ENCODE peak calls at places on chromosomes 7 and 10, in six cellular contexts. One of them, this sample, is unnamed.

GRCh38 chr10:119205926-119206602 is 1.3 kb upstream of the GRK5 start:
- DNase-seq in LoVo: peak; percentile 23
- DNase-seq in cardiac septum: peak; percentile 89
- DNase-seq in sciatic nerve: peak; percentile 86
- DNase-seq in AG10803: peak; percentile 34
- DNase-seq in MCF 10A: peak; percentile 18
- DNase-seq in this sample: peak; percentile 87

GRCh38 chr10:61100882-61101281 is 156.9 kb upstream of the RHOBTB1 start:
- DNase-seq in cardiac septum: no peak
- DNase-seq in MCF 10A: no peak
- DNase-seq in AG10803: no peak
- DNase-seq in sciatic nerve: no peak
- DNase-seq in LoVo: no peak
- DNase-seq in this sample: no peak

GRCh38 chr7:55441668-55442305 is 76.7 kb downstream of the LANCL2 start:
- DNase-seq in LoVo: no peak
- DNase-seq in sciatic nerve: no peak
- DNase-seq in cardiac septum: no peak
- DNase-seq in AG10803: peak; percentile 88
- DNase-seq in MCF 10A: peak; percentile 25
- DNase-seq in this sample: no peak

GRCh38 chr7:32153006-32153405 is 82.8 kb upstream of the PDE1C start:
- DNase-seq in cardiac septum: no peak
- DNase-seq in sciatic nerve: no peak
- DNase-seq in AG10803: no peak
- DNase-seq in MCF 10A: no peak
- DNase-seq in LoVo: no peak
- DNase-seq in this sample: no peak

GRCh38 chr7:2651336-2651735 is 19.6 kb downstream of the TTYH3 start:
- DNase-seq in LoVo: no peak
- DNase-seq in MCF 10A: no peak
- DNase-seq in AG10803: no peak
- DNase-seq in sciatic nerve: no peak
- DNase-seq in cardiac septum: no peak
- DNase-seq in this sample: no peak

GRCh38 chr10:84076540-84077195 is 62.6 kb upstream of the GHITM start:
- DNase-seq in LoVo: no peak
- DNase-seq in cardiac septum: no peak
- DNase-seq in sciatic nerve: no peak
- DNase-seq in AG10803: peak; percentile 63
- DNase-seq in MCF 10A: peak; percentile 22
- DNase-seq in this sample: no peak

GRCh38 chr7:130960208-130960988 is 226.4 kb upstream of the KLF14 start:
- DNase-seq in AG10803: peak; percentile 99
- DNase-seq in cardiac septum: no peak
- DNase-seq in sciatic nerve: no peak
- DNase-seq in LoVo: peak; percentile 92
- DNase-seq in MCF 10A: peak; percentile 96
- DNase-seq in this sample: no peak

GRCh38 chr10:12512292-12513002 is 163.1 kb downstream of the CAMK1D start:
- DNase-seq in MCF 10A: no peak
- DNase-seq in AG10803: no peak
- DNase-seq in LoVo: no peak
- DNase-seq in sciatic nerve: no peak
- DNase-seq in cardiac septum: no peak
- DNase-seq in this sample: no peak

GRCh38 chr7:80622531-80622930 is 15.9 kb upstream of the CD36 start:
- DNase-seq in AG10803: peak; percentile 41
- DNase-seq in sciatic nerve: no peak
- DNase-seq in MCF 10A: peak; percentile 22
- DNase-seq in LoVo: no peak
- DNase-seq in cardiac septum: no peak
- DNase-seq in this sample: no peak

GRCh38 chr10:59536151-59536550 is 173.5 kb downstream of the SLC16A9 start:
- DNase-seq in cardiac septum: no peak
- DNase-seq in LoVo: no peak
- DNase-seq in MCF 10A: peak; percentile 46
- DNase-seq in AG10803: peak; percentile 88
- DNase-seq in sciatic nerve: no peak
- DNase-seq in this sample: no peak

GRCh38 chr10:47146571-47146970 is 153.4 kb upstream of the GDF10 start:
- DNase-seq in cardiac septum: no peak
- DNase-seq in LoVo: no peak
- DNase-seq in AG10803: peak; percentile 75
- DNase-seq in sciatic nerve: no peak
- DNase-seq in MCF 10A: no peak
- DNase-seq in this sample: no peak

GRCh38 chr7:92631830-92632487 is 41.8 kb upstream of the FAM133B start:
- DNase-seq in LoVo: no peak
- DNase-seq in sciatic nerve: no peak
- DNase-seq in MCF 10A: no peak
- DNase-seq in cardiac septum: no peak
- DNase-seq in AG10803: no peak
- DNase-seq in this sample: no peak

GRCh38 chr10:78852856-78853255 is 215.9 kb upstream of the ZMIZ1 start:
- DNase-seq in sciatic nerve: no peak
- DNase-seq in LoVo: no peak
- DNase-seq in AG10803: no peak
- DNase-seq in cardiac septum: peak; percentile 61
- DNase-seq in MCF 10A: peak; percentile 27
- DNase-seq in this sample: no peak

GRCh38 chr10:80588506-80589020 is 50.9 kb downstream of the SH2D4B start:
- DNase-seq in sciatic nerve: no peak
- DNase-seq in AG10803: no peak
- DNase-seq in MCF 10A: no peak
- DNase-seq in cardiac septum: no peak
- DNase-seq in LoVo: no peak
- DNase-seq in this sample: peak; percentile 34

GRCh38 chr7:108396094-108396493 is 60.1 kb downstream of the NRCAM start:
- DNase-seq in LoVo: no peak
- DNase-seq in cardiac septum: no peak
- DNase-seq in AG10803: no peak
- DNase-seq in sciatic nerve: no peak
- DNase-seq in MCF 10A: no peak
- DNase-seq in this sample: no peak

GRCh38 chr10:14723052-14723689 is 51.5 kb downstream of the FAM107B start:
- DNase-seq in LoVo: no peak
- DNase-seq in cardiac septum: no peak
- DNase-seq in AG10803: no peak
- DNase-seq in sciatic nerve: no peak
- DNase-seq in MCF 10A: no peak
- DNase-seq in this sample: no peak

GRCh38 chr7:148944935-148945934 is 61.1 kb upstream of the EZH2 start:
- DNase-seq in MCF 10A: peak; percentile 61
- DNase-seq in sciatic nerve: no peak
- DNase-seq in LoVo: no peak
- DNase-seq in AG10803: peak; percentile 80
- DNase-seq in cardiac septum: peak; percentile 12
- DNase-seq in this sample: no peak

GRCh38 chr7:80478683-80479082 is 33.2 kb downstream of the GNAT3 start:
- DNase-seq in sciatic nerve: no peak
- DNase-seq in LoVo: peak; percentile 74
- DNase-seq in cardiac septum: no peak
- DNase-seq in AG10803: peak; percentile 45
- DNase-seq in MCF 10A: peak; percentile 31
- DNase-seq in this sample: no peak

GRCh38 chr10:3528271-3528670 is 256.7 kb downstream of the KLF6 start:
- DNase-seq in sciatic nerve: no peak
- DNase-seq in cardiac septum: no peak
- DNase-seq in MCF 10A: no peak
- DNase-seq in AG10803: peak; percentile 49
- DNase-seq in LoVo: no peak
- DNase-seq in this sample: no peak

GRCh38 chr10:128526793-128527375 is 400.7 kb upstream of the MKI67 start:
- DNase-seq in MCF 10A: no peak
- DNase-seq in LoVo: no peak
- DNase-seq in sciatic nerve: peak; percentile 70
- DNase-seq in cardiac septum: peak; percentile 66
- DNase-seq in AG10803: no peak
- DNase-seq in this sample: no peak

GRCh38 chr10:48235501-48235900 is 39.0 kb downstream of the FRMPD2 start:
- DNase-seq in LoVo: no peak
- DNase-seq in sciatic nerve: no peak
- DNase-seq in cardiac septum: no peak
- DNase-seq in AG10803: no peak
- DNase-seq in MCF 10A: no peak
- DNase-seq in this sample: no peak